ENCODE peak calls at places on chromosomes 6 and 20, in four cellular contexts. One of them, this sample, is unnamed.

GRCh38 chr6:47413752-47414516 is 63.7 kb upstream of the CD2AP start:
- DNase-seq in A549: peak
- DNase-seq in HepG2: peak
- DNase-seq in K562: peak
- DNase-seq in this sample: no peak

GRCh38 chr20:42191140-42191860 is 573.1 kb upstream of the CHD6 start:
- DNase-seq in HepG2: no peak
- DNase-seq in K562: peak
- DNase-seq in A549: peak
- DNase-seq in this sample: peak

GRCh38 chr20:24934101-24934661 is 14.9 kb upstream of the CST7 start:
- DNase-seq in HepG2: no peak
- DNase-seq in A549: no peak
- DNase-seq in K562: no peak
- DNase-seq in this sample: no peak

GRCh38 chr6:159608961-159609673 is 83.9 kb downstream of the SOD2 start:
- DNase-seq in K562: peak
- DNase-seq in A549: peak
- DNase-seq in HepG2: peak
- DNase-seq in this sample: peak

GRCh38 chr6:35895560-35895959 is 25.3 kb downstream of the SRPK1 start:
- DNase-seq in HepG2: no peak
- DNase-seq in A549: no peak
- DNase-seq in K562: no peak
- DNase-seq in this sample: no peak

GRCh38 chr6:89411269-89412070 is 603 bp downstream of the RRAGD start:
- DNase-seq in A549: no peak
- DNase-seq in K562: no peak
- DNase-seq in HepG2: no peak
- DNase-seq in this sample: peak

GRCh38 chr6:38350882-38351281 is 288.8 kb downstream of the BTBD9 start:
- DNase-seq in A549: no peak
- DNase-seq in K562: no peak
- DNase-seq in HepG2: no peak
- DNase-seq in this sample: no peak

GRCh38 chr6:44338228-44339122 is 4.0 kb upstream of the SPATS1 start:
- DNase-seq in HepG2: peak
- DNase-seq in K562: peak
- DNase-seq in A549: peak
- DNase-seq in this sample: peak

GRCh38 chr6:121865811-121866210 is 430.4 kb downstream of the GJA1 start:
- DNase-seq in K562: no peak
- DNase-seq in A549: no peak
- DNase-seq in HepG2: no peak
- DNase-seq in this sample: no peak

GRCh38 chr6:96212076-96212475 is 196.3 kb downstream of the FUT9 start:
- DNase-seq in HepG2: no peak
- DNase-seq in K562: no peak
- DNase-seq in A549: no peak
- DNase-seq in this sample: no peak

GRCh38 chr6:97175806-97176205 is 107.2 kb downstream of the MMS22L start:
- DNase-seq in K562: no peak
- DNase-seq in HepG2: no peak
- DNase-seq in A549: no peak
- DNase-seq in this sample: no peak

GRCh38 chr6:158649289-158650143 is at the start of gene SYTL3:
- DNase-seq in HepG2: no peak
- DNase-seq in K562: no peak
- DNase-seq in A549: no peak
- DNase-seq in this sample: no peak

GRCh38 chr6:111212625-111213024 is 125.3 kb downstream of the SLC16A10 start:
- DNase-seq in HepG2: no peak
- DNase-seq in K562: no peak
- DNase-seq in A549: no peak
- DNase-seq in this sample: no peak

GRCh38 chr6:133241901-133242760 is 974 bp downstream of the EYA4 start:
- DNase-seq in K562: no peak
- DNase-seq in HepG2: no peak
- DNase-seq in A549: peak
- DNase-seq in this sample: peak

GRCh38 chr6:134642819-134643218 is 307.1 kb downstream of the ALDH8A1 start:
- DNase-seq in A549: no peak
- DNase-seq in HepG2: no peak
- DNase-seq in K562: no peak
- DNase-seq in this sample: no peak

GRCh38 chr6:134240664-134241431 is 77.1 kb downstream of the SGK1 start:
- DNase-seq in HepG2: no peak
- DNase-seq in K562: no peak
- DNase-seq in A549: no peak
- DNase-seq in this sample: no peak

GRCh38 chr6:137808191-137808590 is 58.9 kb upstream of the TNFAIP3 start:
- DNase-seq in HepG2: peak
- DNase-seq in A549: peak
- DNase-seq in K562: no peak
- DNase-seq in this sample: no peak

GRCh38 chr6:57190140-57190539 is 18.0 kb downstream of the BAG2 start:
- DNase-seq in HepG2: peak
- DNase-seq in A549: peak
- DNase-seq in K562: no peak
- DNase-seq in this sample: no peak

GRCh38 chr6:134029495-134030455 is 22.6 kb downstream of the SLC2A12 start:
- DNase-seq in HepG2: no peak
- DNase-seq in K562: peak
- DNase-seq in A549: peak
- DNase-seq in this sample: no peak

GRCh38 chr6:101226677-101227135 is 166.8 kb upstream of the GRIK2 start:
- DNase-seq in HepG2: peak
- DNase-seq in K562: peak
- DNase-seq in A549: peak
- DNase-seq in this sample: peak

GRCh38 chr6:106789436-106790145 is 160.2 kb downstream of the QRSL1 start:
- DNase-seq in HepG2: no peak
- DNase-seq in K562: no peak
- DNase-seq in A549: no peak
- DNase-seq in this sample: no peak

GRCh38 chr6:118889163-118889562 is 4.8 kb upstream of the ASF1A start:
- DNase-seq in HepG2: no peak
- DNase-seq in A549: no peak
- DNase-seq in K562: no peak
- DNase-seq in this sample: no peak

GRCh38 chr6:24924956-24925355 is 10.8 kb downstream of the RIPOR2 start:
- DNase-seq in HepG2: no peak
- DNase-seq in K562: no peak
- DNase-seq in A549: no peak
- DNase-seq in this sample: no peak

GRCh38 chr6:169190144-169190584 is 63.5 kb downstream of the THBS2 start:
- DNase-seq in HepG2: no peak
- DNase-seq in A549: no peak
- DNase-seq in K562: no peak
- DNase-seq in this sample: no peak

GRCh38 chr20:46601603-46602122 is 49.6 kb downstream of the SLC13A3 start:
- DNase-seq in K562: no peak
- DNase-seq in HepG2: no peak
- DNase-seq in A549: no peak
- DNase-seq in this sample: no peak

GRCh38 chr6:33958208-33958862 is 154.5 kb upstream of the MLN start:
- DNase-seq in HepG2: peak
- DNase-seq in K562: peak
- DNase-seq in A549: no peak
- DNase-seq in this sample: peak

GRCh38 chr20:39429716-39430115 is 467.6 kb downstream of the DHX35 start:
- DNase-seq in HepG2: peak
- DNase-seq in K562: no peak
- DNase-seq in A549: peak
- DNase-seq in this sample: no peak
- TF ChIP-seq NR3C1 in HepG2: no peak
- TF ChIP-seq NR3C1 in K562: no peak
- TF ChIP-seq NR3C1 in A549: no peak
- TF ChIP-seq NR3C1 in this sample: no peak

DNA sequence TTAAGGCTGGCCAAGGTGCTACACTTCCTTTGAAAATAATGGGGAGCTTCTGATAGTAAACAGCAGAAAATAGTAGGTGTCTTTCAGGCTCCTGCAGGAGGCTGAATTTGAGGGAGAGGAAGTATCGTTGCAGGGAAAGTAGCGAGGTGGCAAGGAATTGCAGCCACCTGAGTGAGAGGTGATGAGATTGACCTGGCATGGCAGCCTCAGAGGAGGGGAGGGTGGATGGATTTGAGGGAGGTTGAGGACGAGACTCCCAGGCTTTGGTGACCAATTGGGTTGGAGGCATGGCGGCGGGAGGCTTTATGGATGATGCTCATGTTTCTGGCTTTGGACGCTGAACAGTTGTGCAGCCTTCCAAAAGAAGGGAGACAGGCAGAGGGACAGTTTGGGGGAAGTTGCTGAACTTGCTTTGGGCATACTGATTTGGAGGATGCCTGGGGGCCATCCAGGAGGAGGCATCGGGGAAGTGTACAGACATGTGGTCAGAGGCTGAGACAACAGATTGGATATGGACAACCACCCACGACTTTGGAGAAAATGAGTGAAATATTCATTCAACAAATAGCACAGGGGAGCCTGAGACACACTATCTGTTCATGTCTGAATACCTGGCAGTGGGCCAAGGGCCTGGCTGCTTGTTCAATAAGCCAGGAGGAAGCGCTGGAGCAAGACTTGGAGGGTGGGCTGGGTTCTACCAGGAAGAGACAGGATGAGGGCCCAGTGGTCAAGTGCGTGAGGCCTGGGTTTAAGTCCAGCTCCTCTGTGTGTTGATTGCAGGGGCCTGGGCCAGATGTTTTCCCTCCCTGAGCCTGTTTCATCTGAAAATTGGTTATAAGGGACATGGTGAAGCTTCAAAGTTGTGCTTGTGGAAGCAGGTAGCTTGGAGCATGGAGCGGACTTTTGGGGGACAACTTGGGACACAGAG is 113.2 kb downstream of the CEBPB start:
- DNase-seq in A549: no peak
- DNase-seq in HepG2: peak
- DNase-seq in K562: peak
- DNase-seq in this sample: no peak
- TF ChIP-seq NR3C1 in A549: no peak
- TF ChIP-seq NR3C1 in HepG2: no peak
- TF ChIP-seq NR3C1 in K562: no peak
- TF ChIP-seq NR3C1 in this sample: no peak

GRCh38 chr20:11895832-11896484 is 21.7 kb upstream of the BTBD3 start:
- DNase-seq in A549: no peak
- DNase-seq in K562: no peak
- DNase-seq in HepG2: no peak
- DNase-seq in this sample: no peak

GRCh38 chr20:11906626-11907480 is 10.8 kb upstream of the BTBD3 start:
- DNase-seq in K562: no peak
- DNase-seq in A549: no peak
- DNase-seq in HepG2: no peak
- DNase-seq in this sample: no peak

GRCh38 chr20:11902264-11902663 is 15.4 kb upstream of the BTBD3 start:
- DNase-seq in K562: no peak
- DNase-seq in HepG2: no peak
- DNase-seq in A549: peak
- DNase-seq in this sample: no peak

GRCh38 chr20:11905460-11906150 is 12.1 kb upstream of the BTBD3 start:
- DNase-seq in K562: no peak
- DNase-seq in A549: peak
- DNase-seq in HepG2: no peak
- DNase-seq in this sample: no peak

GRCh38 chr20:11901127-11901526 is 16.6 kb upstream of the BTBD3 start:
- DNase-seq in K562: no peak
- DNase-seq in HepG2: peak
- DNase-seq in A549: no peak
- DNase-seq in this sample: no peak
- TF ChIP-seq NR3C1 in K562: no peak
- TF ChIP-seq NR3C1 in HepG2: no peak
- TF ChIP-seq NR3C1 in A549: no peak
- TF ChIP-seq NR3C1 in this sample: no peak

GRCh38 chr20:20658871-20659415 is 53.5 kb downstream of the RALGAPA2 start:
- DNase-seq in HepG2: no peak
- DNase-seq in K562: no peak
- DNase-seq in A549: no peak
- DNase-seq in this sample: no peak

GRCh38 chr20:20657092-20657491 is 55.4 kb downstream of the RALGAPA2 start:
- DNase-seq in K562: no peak
- DNase-seq in A549: no peak
- DNase-seq in HepG2: no peak
- DNase-seq in this sample: no peak

GRCh38 chr20:20655883-20656282 is 56.6 kb downstream of the RALGAPA2 start:
- DNase-seq in A549: no peak
- DNase-seq in HepG2: no peak
- DNase-seq in K562: no peak
- DNase-seq in this sample: no peak

GRCh38 chr20:20663841-20664240 is 48.6 kb downstream of the RALGAPA2 start:
- DNase-seq in HepG2: no peak
- DNase-seq in K562: no peak
- DNase-seq in A549: no peak
- DNase-seq in this sample: no peak

GRCh38 chr20:20658123-20658522 is 54.3 kb downstream of the RALGAPA2 start:
- DNase-seq in HepG2: no peak
- DNase-seq in A549: no peak
- DNase-seq in K562: no peak
- DNase-seq in this sample: no peak
- TF ChIP-seq NR3C1 in HepG2: no peak
- TF ChIP-seq NR3C1 in A549: no peak
- TF ChIP-seq NR3C1 in K562: no peak
- TF ChIP-seq NR3C1 in this sample: no peak

DNA sequence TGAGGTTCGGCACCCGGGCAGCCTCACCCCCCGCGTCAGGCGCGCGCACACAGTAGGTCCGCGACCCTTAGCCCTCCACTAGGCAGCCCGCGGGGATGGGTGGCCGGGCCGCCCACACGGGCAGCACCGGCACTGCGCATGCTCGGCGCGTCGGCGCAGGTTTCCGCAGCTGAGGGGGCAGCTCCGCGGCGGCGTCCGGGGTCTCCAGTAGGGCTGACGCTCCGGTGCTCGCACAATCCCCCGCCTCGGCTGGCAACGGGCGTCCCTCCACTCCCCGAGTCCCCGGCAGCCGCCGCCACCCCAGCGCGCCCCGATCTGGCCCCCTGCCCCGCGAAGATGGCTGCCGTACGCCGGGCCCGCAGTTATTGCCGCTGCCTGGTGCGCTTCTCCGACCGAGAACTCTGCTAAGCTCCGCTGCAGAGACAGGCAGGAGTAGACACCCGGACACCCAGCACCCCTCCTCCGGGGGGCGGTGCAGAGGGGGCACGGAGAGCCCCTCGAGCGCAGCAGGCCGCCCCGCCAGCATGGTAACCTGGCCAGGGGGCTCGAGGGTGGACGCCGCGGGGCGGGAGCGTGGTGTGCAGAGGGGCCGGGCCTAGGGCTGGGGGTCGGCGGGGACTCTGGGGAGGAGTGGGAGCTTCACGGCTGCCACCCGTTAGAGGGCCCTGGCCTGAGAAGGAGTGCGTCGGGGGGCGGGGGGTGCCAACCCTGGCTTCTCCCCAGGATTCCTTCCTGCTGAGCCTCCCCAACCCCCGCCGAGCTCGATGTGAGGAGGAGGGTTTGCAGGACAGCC is at the start of gene FBXO9:
- DNase-seq in HepG2: peak
- DNase-seq in K562: peak
- DNase-seq in A549: peak
- DNase-seq in this sample: peak
- TF ChIP-seq NR3C1 in HepG2: no peak
- TF ChIP-seq NR3C1 in K562: no peak
- TF ChIP-seq NR3C1 in A549: no peak
- TF ChIP-seq NR3C1 in this sample: peak

This sample was measured in WTC11.